ENCODE peak calls at places on chromosomes 2 and 18, in seven cellular contexts. H is cardiac muscle cell, K is IMR-90, E is sigmoid colon, X is K562, F is PC-9, U is mesendoderm. L is an unnamed sample.

GRCh38 chr2:175203621-175204496 is 22.3 kb upstream of the ATP5MC3 start:
- DNase-seq in H (peak; percentile 63), U (peak; percentile 89), F (no peak), X (peak; percentile 19), K (peak; percentile 47), E (peak; percentile 71), L (peak; percentile 52)

GRCh38 chr2:12099374-12099773 is 352.9 kb downstream of the LPIN1 start:
- DNase-seq in E (no peak), H (no peak), X (no peak), K (no peak), U (no peak), F (peak; percentile 84), L (no peak)

GRCh38 chr2:38106420-38107182 is 30.6 kb upstream of the CYP1B1 start:
- DNase-seq in K (peak; percentile 71), X (no peak), E (no peak), H (peak; percentile 73), F (peak; percentile 93), U (peak; percentile 87), L (no peak)

GRCh38 chr2:206585335-206585734 is 57.0 kb upstream of the FAM237A start:
- DNase-seq in U (no peak), F (peak; percentile 57), H (peak; percentile 3), E (no peak), K (peak; percentile 42), X (no peak), L (no peak)

GRCh38 chr18:62018034-62018760 is 125.4 kb upstream of the RNF152 start:
- DNase-seq in H (peak; percentile 97), F (no peak), K (peak; percentile 95), E (peak; percentile 82), X (no peak), U (no peak), L (no peak)

GRCh38 chr2:167249197-167249596 is 360.9 kb downstream of the XIRP2 start:
- DNase-seq in K (no peak), H (peak; percentile 12), F (no peak), E (no peak), X (no peak), U (no peak), L (no peak)

GRCh38 chr2:112577756-112578155 is 6.7 kb upstream of the CHCHD5 start:
- DNase-seq in U (peak; percentile 42), F (no peak), K (peak; percentile 53), X (no peak), E (no peak), H (peak; percentile 40), L (no peak)

GRCh38 chr18:10417679-10418078 is 36.8 kb upstream of the APCDD1 start:
- DNase-seq in U (no peak), F (no peak), H (no peak), X (no peak), E (no peak), K (no peak), L (no peak)

GRCh38 chr2:26727641-26728561 is 35.4 kb downstream of the KCNK3 start:
- DNase-seq in U (no peak), K (no peak), X (peak; percentile 55), E (no peak), H (peak; percentile 51), F (no peak), L (peak; percentile 74)

GRCh38 chr18:21682276-21683051 is 22.1 kb downstream of the ABHD3 start:
- DNase-seq in H (peak; percentile 83), E (no peak), X (no peak), K (peak; percentile 67), U (no peak), F (no peak), L (peak; percentile 24)

GRCh38 chr2:53130441-53130943 is 637.1 kb upstream of the CHAC2 start:
- DNase-seq in E (no peak), X (no peak), U (no peak), F (no peak), K (peak; percentile 45), H (peak; percentile 70), L (no peak)

GRCh38 chr2:121992700-121993099 is 237.2 kb downstream of the TSN start:
- DNase-seq in F (no peak), X (no peak), E (no peak), K (no peak), U (peak; percentile 82), H (no peak), L (peak; percentile 51)

GRCh38 chr2:12642855-12643254 is 73.9 kb upstream of the TRIB2 start:
- DNase-seq in K (no peak), U (no peak), F (no peak), E (no peak), X (no peak), H (no peak), L (no peak)

GRCh38 chr2:41998201-41998781 is 49.5 kb upstream of the PKDCC start:
- DNase-seq in K (no peak), H (no peak), U (no peak), E (no peak), X (no peak), F (no peak), L (no peak)

GRCh38 chr2:66494708-66495107 is 59.8 kb downstream of the MEIS1 start:
- DNase-seq in X (no peak), K (peak; percentile 96), E (peak; percentile 86), F (peak; percentile 88), H (peak; percentile 91), U (no peak), L (no peak)

GRCh38 chr2:9210030-9210429 is 3.4 kb downstream of the ASAP2 start:
- DNase-seq in U (no peak), F (no peak), E (no peak), H (no peak), X (no peak), K (no peak), L (no peak)

GRCh38 chr18:22200611-22201225 is 31.3 kb downstream of the GATA6 start:
- DNase-seq in E (no peak), U (no peak), X (no peak), F (no peak), K (no peak), H (no peak), L (peak; percentile 42)

GRCh38 chr2:208025814-208026184 is 472 bp upstream of the PLEKHM3 start:
- DNase-seq in H (no peak), K (no peak), U (no peak), F (no peak), X (no peak), E (no peak), L (peak; percentile 22)

GRCh38 chr2:54574107-54574859 is 118.2 kb downstream of the SPTBN1 start:
- DNase-seq in F (peak; percentile 97), E (no peak), U (no peak), X (peak; percentile 60), K (peak; percentile 60), H (peak; percentile 40), L (no peak)

GRCh38 chr2:230913406-230913805 is 11.6 kb downstream of the GPR55 start:
- DNase-seq in E (peak; percentile 77), X (peak; percentile 53), H (peak; percentile 39), K (no peak), F (no peak), U (peak; percentile 63), L (peak; percentile 84)

GRCh38 chr2:96152301-96153165 is 7.3 kb upstream of the DUSP2 start:
- DNase-seq in E (peak; percentile 41), H (no peak), K (no peak), U (no peak), F (no peak), X (no peak), L (peak; percentile 83)

GRCh38 chr18:59907172-59907571 is 7.4 kb downstream of the PMAIP1 start:
- DNase-seq in F (no peak), H (no peak), X (no peak), E (no peak), K (no peak), U (no peak), L (no peak)

GRCh38 chr18:3584266-3584665 is 134.3 kb downstream of the TGIF1 start:
- DNase-seq in U (no peak), E (no peak), K (no peak), H (no peak), X (no peak), F (no peak), L (no peak)

GRCh38 chr2:60867848-60868247 is 13.5 kb upstream of the REL start:
- DNase-seq in E (no peak), X (no peak), F (no peak), H (no peak), K (no peak), U (no peak), L (no peak)

GRCh38 chr2:177579486-177580036 is 187.0 kb downstream of the AGPS start:
- DNase-seq in U (no peak), H (no peak), F (no peak), E (no peak), K (no peak), X (no peak), L (no peak)

GRCh38 chr18:8084160-8084559 is 517.0 kb downstream of the PTPRM start:
- DNase-seq in F (no peak), U (peak; percentile 91), K (peak; percentile 46), H (peak; percentile 66), E (no peak), X (peak; percentile 39), L (peak; percentile 47)

GRCh38 chr2:14475994-14476393 is 156.5 kb upstream of the LRATD1 start:
- DNase-seq in X (no peak), U (no peak), E (no peak), F (no peak), K (no peak), H (no peak), L (no peak)

GRCh38 chr18:31977270-31977872 is 34.4 kb upstream of the TRAPPC8 start:
- DNase-seq in U (peak; percentile 85), H (peak; percentile 66), F (no peak), K (peak; percentile 54), X (peak; percentile 62), E (no peak), L (peak; percentile 59)

GRCh38 chr18:79540161-79540913 is 139.3 kb upstream of the CTDP1 start:
- DNase-seq in F (no peak), U (no peak), H (no peak), K (no peak), E (peak; percentile 55), X (no peak), L (no peak)

GRCh38 chr2:238629064-238629463 is 202.3 kb downstream of the ASB1 start:
- DNase-seq in U (no peak), K (no peak), H (no peak), X (no peak), E (no peak), F (no peak), L (no peak)
- H3K27me3 ChIP-seq in U (peaks cover 1% of the 10 kb centered on the region), K (peaks cover 7% of the 10 kb centered on the region), H (no peaks in the 10 kb centered on the region), X (peaks cover 46% of the 10 kb centered on the region), E (no peaks in the 10 kb centered on the region), F (peaks cover 59% of the 10 kb centered on the region), L (no peaks in the 10 kb centered on the region)

GRCh38 chr2:241234066-241234790 is 45.8 kb downstream of the ANO7 start:
- DNase-seq in K (no peak), X (no peak), H (no peak), F (no peak), E (no peak), U (no peak), L (no peak)
- H3K36me3 ChIP-seq in K (peaks cover 90% of the 10 kb centered on the region), X (peaks cover 86% of the 10 kb centered on the region), H (peaks cover 68% of the 10 kb centered on the region), F (peaks cover 42% of the 10 kb centered on the region), E (peaks cover 100% of the 10 kb centered on the region), U (peaks cover 25% of the 10 kb centered on the region), L (peaks cover 67% of the 10 kb centered on the region)

GRCh38 chr2:144516981-144517824 is 2.7 kb downstream of the ZEB2 start:
- DNase-seq in F (peak; percentile 48), X (peak; percentile 50), K (peak; percentile 98), E (peak; percentile 84), H (peak; percentile 95), U (peak; percentile 66), L (peak; percentile 77)
- H3K27me3 ChIP-seq in F (peaks cover 10% of the 10 kb centered on the region), X (no peaks in the 10 kb centered on the region), K (no peaks in the 10 kb centered on the region), E (peaks cover 81% of the 10 kb centered on the region), H (peaks cover 7% of the 10 kb centered on the region), U (peaks cover 37% of the 10 kb centered on the region), L (peaks cover 92% of the 10 kb centered on the region)

DNA sequence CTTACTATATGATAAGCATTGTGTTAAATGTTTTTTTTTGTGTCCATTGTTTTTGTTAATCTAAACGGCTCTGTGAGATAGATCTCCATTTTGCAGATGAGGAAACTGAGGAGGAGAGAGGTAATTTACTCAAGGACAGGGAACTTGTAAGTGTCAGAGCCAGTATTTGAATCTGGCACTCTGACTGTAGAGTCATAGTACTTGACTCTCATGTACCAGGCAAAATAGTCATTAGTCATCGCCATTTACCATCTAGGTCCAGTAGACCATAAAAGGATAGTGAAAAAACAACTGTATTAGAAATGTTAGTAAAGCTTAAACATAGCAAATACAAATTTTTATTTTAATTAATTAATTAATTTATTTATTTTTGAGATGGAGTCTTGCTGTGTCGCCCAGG is 4.8 kb downstream of the PSMD14 start:
- DNase-seq in F (no peak), H (no peak), U (no peak), E (no peak), K (peak; percentile 38), X (no peak), L (no peak)
- H3K36me3 ChIP-seq in F (peaks cover 5% of the 10 kb centered on the region), H (no peaks in the 10 kb centered on the region), U (no peaks in the 10 kb centered on the region), E (no peaks in the 10 kb centered on the region), K (no peaks in the 10 kb centered on the region), X (peaks cover 47% of the 10 kb centered on the region), L (no peaks in the 10 kb centered on the region)